ENCODE peak calls at places on chromosomes 11 and 22, in six cellular contexts. N is activated B cell treated with CpG ODN at 0.5 μM for 24 hours, W is WTC11, S is Right ventricle myocardium superior, B is heart right ventricle, I is left lung. K is an unnamed sample.

GRCh38 chr22:17931400-17931825 is 92.9 kb downstream of the MICAL3 start:
- ATAC-seq in N (peak), W (no peak), S (peak), B (peak), I (no peak), K (no peak)

GRCh38 chr11:13149991-13150390 is 127.6 kb upstream of the BMAL1 start:
- ATAC-seq in N (no peak), W (no peak), S (no peak), B (no peak), I (no peak), K (no peak)

GRCh38 chr11:70251583-70252285 is 18.8 kb upstream of the PPFIA1 start:
- ATAC-seq in N (no peak), W (no peak), S (no peak), B (no peak), I (no peak), K (no peak)

GRCh38 chr11:122775675-122776271 is 62.5 kb upstream of the CRTAM start:
- ATAC-seq in N (no peak), W (no peak), S (no peak), B (no peak), I (no peak), K (no peak)

GRCh38 chr11:6319879-6320410 is 356 bp downstream of the CAVIN3 start:
- ATAC-seq in N (no peak), W (peak), S (peak), B (peak), I (peak), K (peak)

GRCh38 chr11:11866203-11866602 is 24.4 kb downstream of the USP47 start:
- ATAC-seq in N (no peak), W (no peak), S (no peak), B (no peak), I (no peak), K (no peak)

GRCh38 chr11:69280994-69281393 is 13.0 kb upstream of the MYEOV start:
- ATAC-seq in N (no peak), W (no peak), S (peak), B (no peak), I (peak), K (peak)

GRCh38 chr11:102318469-102318868 is 1.2 kb downstream of the BIRC3 start:
- ATAC-seq in N (peak), W (no peak), S (no peak), B (no peak), I (peak), K (no peak)

GRCh38 chr11:70233962-70234361 is 30.9 kb downstream of the FADD start:
- ATAC-seq in N (no peak), W (no peak), S (no peak), B (no peak), I (no peak), K (no peak)

GRCh38 chr22:22667966-22668880 is 23.8 kb downstream of the GGTLC2 start:
- ATAC-seq in N (no peak), W (no peak), S (no peak), B (no peak), I (no peak), K (no peak)

GRCh38 chr11:96288915-96289314 is 54.1 kb downstream of the MAML2 start:
- ATAC-seq in N (no peak), W (no peak), S (no peak), B (no peak), I (no peak), K (no peak)

GRCh38 chr22:26610072-26610958 is 7.5 kb downstream of the CRYBB1 start:
- ATAC-seq in N (peak), W (no peak), S (peak), B (no peak), I (peak), K (no peak)

GRCh38 chr11:59174664-59175033 is 2.7 kb downstream of the DTX4 start:
- ATAC-seq in N (no peak), W (no peak), S (no peak), B (no peak), I (no peak), K (no peak)

GRCh38 chr22:39392341-39392948 is 7.1 kb upstream of the TAB1 start:
- ATAC-seq in N (no peak), W (no peak), S (no peak), B (no peak), I (no peak), K (no peak)

GRCh38 chr11:124075841-124076571 is 34.9 kb upstream of the OR10G7 start:
- ATAC-seq in N (no peak), W (peak), S (peak), B (peak), I (peak), K (peak)

GRCh38 chr11:124602193-124602592 is 9.0 kb upstream of the PANX3 start:
- ATAC-seq in N (no peak), W (no peak), S (no peak), B (no peak), I (no peak), K (no peak)

GRCh38 chr11:12086271-12087074 is 23.9 kb upstream of the MICAL2 start:
- ATAC-seq in N (no peak), W (peak), S (peak), B (peak), I (peak), K (peak)

GRCh38 chr11:79087238-79087956 is 353.4 kb downstream of the TENM4 start:
- ATAC-seq in N (no peak), W (peak), S (no peak), B (no peak), I (no peak), K (peak)

GRCh38 chr11:1969036-1969435 is 21.9 kb downstream of the MRPL23 start:
- ATAC-seq in N (no peak), W (peak), S (peak), B (peak), I (peak), K (peak)

GRCh38 chr11:67252831-67253239 is 13.4 kb upstream of the GRK2 start:
- ATAC-seq in N (peak), W (peak), S (peak), B (no peak), I (peak), K (peak)

GRCh38 chr11:43376065-43376464 is 17.3 kb downstream of the TTC17 start:
- ATAC-seq in N (no peak), W (no peak), S (no peak), B (no peak), I (no peak), K (no peak)